ENCODE peak calls at places on chromosomes 5 and 9, in seven cellular contexts. One of them, this sample, is unnamed.

GRCh38 chr5:174295736-174296481 is 250.4 kb downstream of the NSG2 start:
- DNase-seq in psoas muscle: no peak
- DNase-seq in NCI-H774: no peak
- DNase-seq in cardiac muscle cell: no peak
- DNase-seq in NCI-H748 treated with DMSO at 0.1 percent for 48 hours: no peak
- DNase-seq in DMS79 treated with DMSO at 0.1 percent for 48 hours: no peak
- DNase-seq in NCI-H146: no peak
- DNase-seq in this sample: no peak

GRCh38 chr5:80959768-80960442 is at the start of gene RASGRF2:
- DNase-seq in NCI-H146: peak
- DNase-seq in cardiac muscle cell: peak
- DNase-seq in psoas muscle: no peak
- DNase-seq in NCI-H774: no peak
- DNase-seq in NCI-H748 treated with DMSO at 0.1 percent for 48 hours: no peak
- DNase-seq in DMS79 treated with DMSO at 0.1 percent for 48 hours: no peak
- DNase-seq in this sample: peak

GRCh38 chr9:138045541-138046490 is 168.2 kb downstream of the CACNA1B start:
- DNase-seq in psoas muscle: peak
- DNase-seq in cardiac muscle cell: no peak
- DNase-seq in NCI-H774: no peak
- DNase-seq in NCI-H748 treated with DMSO at 0.1 percent for 48 hours: no peak
- DNase-seq in NCI-H146: no peak
- DNase-seq in DMS79 treated with DMSO at 0.1 percent for 48 hours: peak
- DNase-seq in this sample: no peak

GRCh38 chr5:158471179-158471924 is 612.4 kb upstream of the CLINT1 start:
- DNase-seq in psoas muscle: no peak
- DNase-seq in NCI-H146: peak
- DNase-seq in cardiac muscle cell: no peak
- DNase-seq in DMS79 treated with DMSO at 0.1 percent for 48 hours: peak
- DNase-seq in NCI-H748 treated with DMSO at 0.1 percent for 48 hours: no peak
- DNase-seq in NCI-H774: no peak
- DNase-seq in this sample: peak

GRCh38 chr9:37801959-37802711 is 1.5 kb downstream of the DCAF10 start:
- DNase-seq in psoas muscle: no peak
- DNase-seq in cardiac muscle cell: no peak
- DNase-seq in DMS79 treated with DMSO at 0.1 percent for 48 hours: no peak
- DNase-seq in NCI-H146: no peak
- DNase-seq in NCI-H774: no peak
- DNase-seq in NCI-H748 treated with DMSO at 0.1 percent for 48 hours: no peak
- DNase-seq in this sample: no peak

GRCh38 chr9:129027224-129027684 is 877 bp downstream of the SH3GLB2 start:
- DNase-seq in NCI-H774: no peak
- DNase-seq in psoas muscle: no peak
- DNase-seq in DMS79 treated with DMSO at 0.1 percent for 48 hours: no peak
- DNase-seq in cardiac muscle cell: no peak
- DNase-seq in NCI-H146: peak
- DNase-seq in NCI-H748 treated with DMSO at 0.1 percent for 48 hours: no peak
- DNase-seq in this sample: no peak

GRCh38 chr5:61401726-61402125 is 69.7 kb downstream of the ZSWIM6 start:
- DNase-seq in DMS79 treated with DMSO at 0.1 percent for 48 hours: no peak
- DNase-seq in NCI-H146: no peak
- DNase-seq in cardiac muscle cell: no peak
- DNase-seq in psoas muscle: no peak
- DNase-seq in NCI-H748 treated with DMSO at 0.1 percent for 48 hours: no peak
- DNase-seq in NCI-H774: no peak
- DNase-seq in this sample: no peak

GRCh38 chr9:101115062-101115461 is 86.5 kb downstream of the PLPPR1 start:
- DNase-seq in cardiac muscle cell: no peak
- DNase-seq in NCI-H146: no peak
- DNase-seq in NCI-H748 treated with DMSO at 0.1 percent for 48 hours: no peak
- DNase-seq in psoas muscle: no peak
- DNase-seq in DMS79 treated with DMSO at 0.1 percent for 48 hours: no peak
- DNase-seq in NCI-H774: no peak
- DNase-seq in this sample: no peak